ENCODE peak calls at places on chromosome 7, in five cellular contexts. Q, H, U, B and R are unnamed samples.

GRCh38 chr7:27808626-27809025 is 68.7 kb downstream of the TAX1BP1 start:
- DNase-seq in Q (no peak), H (no peak), U (peak), B (peak), R (peak)

GRCh38 chr7:64774204-64774842 is 19.9 kb upstream of the ZNF138 start:
- DNase-seq in Q (no peak), H (no peak), U (no peak), B (no peak), R (no peak)

GRCh38 chr7:111852081-111852480 is 289.8 kb upstream of the IMMP2L start:
- DNase-seq in Q (no peak), H (no peak), U (no peak), B (no peak), R (no peak)

GRCh38 chr7:33880787-33881186 is 24.6 kb upstream of the BMPER start:
- DNase-seq in Q (no peak), H (no peak), U (peak), B (no peak), R (peak)

GRCh38 chr7:40622830-40623507 is 488.2 kb downstream of the SUGCT start:
- DNase-seq in Q (no peak), H (no peak), U (no peak), B (no peak), R (peak)

GRCh38 chr7:48041665-48041995 is 6.3 kb downstream of the C7orf57 start:
- DNase-seq in Q (no peak), H (no peak), U (peak), B (peak), R (peak)

GRCh38 chr7:22821702-22822485 is 755 bp downstream of the TOMM7 start:
- DNase-seq in Q (peak), H (no peak), U (peak), B (peak), R (peak)

GRCh38 chr7:47636693-47637175 is 54.8 kb upstream of the TNS3 start:
- DNase-seq in Q (no peak), H (no peak), U (no peak), B (peak), R (no peak)

GRCh38 chr7:72313906-72314305 is 98.2 kb downstream of the CALN1 start:
- DNase-seq in Q (no peak), H (no peak), U (no peak), B (no peak), R (no peak)

GRCh38 chr7:73428697-73429005 is 4.9 kb upstream of the FZD9 start:
- DNase-seq in Q (no peak), H (no peak), U (no peak), B (no peak), R (no peak)

GRCh38 chr7:922334-923107 is 32.0 kb downstream of the ADAP1 start:
- DNase-seq in Q (peak), H (no peak), U (no peak), B (no peak), R (no peak)

GRCh38 chr7:44622342-44623151 is 16.1 kb downstream of the OGDH start:
- DNase-seq in Q (no peak), H (no peak), U (peak), B (no peak), R (no peak)

GRCh38 chr7:46283852-46284251 is 362.8 kb upstream of the IGFBP3 start:
- DNase-seq in Q (no peak), H (no peak), U (no peak), B (peak), R (no peak)

GRCh38 chr7:29564455-29565185 is 985 bp downstream of the PRR15 start:
- DNase-seq in Q (no peak), H (no peak), U (peak), B (peak), R (peak)

GRCh38 chr7:84629216-84629615 is 434.6 kb upstream of the SEMA3A start:
- DNase-seq in Q (no peak), H (no peak), U (no peak), B (no peak), R (no peak)

GRCh38 chr7:31493714-31494181 is 20.1 kb upstream of the ITPRID1 start:
- DNase-seq in Q (no peak), H (no peak), U (no peak), B (peak), R (no peak)

GRCh38 chr7:2929321-2930201 is 85.5 kb upstream of the GNA12 start:
- DNase-seq in Q (no peak), H (no peak), U (no peak), B (no peak), R (no peak)

GRCh38 chr7:102050864-102051460 is 233.5 kb downstream of the CUX1 start:
- DNase-seq in Q (no peak), H (no peak), U (no peak), B (no peak), R (no peak)